ENCODE peak calls at places on chromosome 7, in six cellular contexts. X is H9, R is right lobe of liver, K is sigmoid colon, N is testis, Z is B cell. D is an unnamed sample.

GRCh38 chr7:73606801-73607691 is 17.3 kb downstream of the MLXIPL start:
- DNase-seq in X (peak; percentile 85), R (no peak), K (no peak), N (peak; percentile 70), Z (peak; percentile 83), D (peak; percentile 85)

GRCh38 chr7:153616808-153617207 is 435.4 kb upstream of the DPP6 start:
- DNase-seq in X (no peak), R (no peak), K (no peak), N (peak; percentile 81), Z (no peak), D (no peak)

GRCh38 chr7:114689391-114689790 is 232.5 kb upstream of the MDFIC start:
- DNase-seq in X (no peak), R (no peak), K (no peak), N (no peak), Z (no peak), D (no peak)

GRCh38 chr7:21305455-21306235 is 122.2 kb upstream of the SP4 start:
- DNase-seq in X (no peak), R (no peak), K (no peak), N (no peak), Z (no peak), D (no peak)

GRCh38 chr7:124671976-124672375 is 93.6 kb downstream of the GPR37 start:
- DNase-seq in X (no peak), R (no peak), K (no peak), N (no peak), Z (no peak), D (no peak)

GRCh38 chr7:47034180-47034579 is 547.7 kb downstream of the TNS3 start:
- DNase-seq in X (no peak), R (no peak), K (no peak), N (no peak), Z (no peak), D (no peak)

GRCh38 chr7:96076350-96076707 is 245.6 kb downstream of the SLC25A13 start:
- DNase-seq in X (no peak), R (no peak), K (no peak), N (no peak), Z (no peak), D (no peak)

GRCh38 chr7:41378156-41378555 is 324.7 kb downstream of the INHBA start:
- DNase-seq in X (no peak), R (no peak), K (no peak), N (no peak), Z (no peak), D (no peak)

GRCh38 chr7:26199301-26200112 is 1.0 kb downstream of the HNRNPA2B1 start:
- DNase-seq in X (no peak), R (peak; percentile 73), K (peak; percentile 89), N (peak; percentile 78), Z (peak; percentile 78), D (no peak)

GRCh38 chr7:98991141-98991540 is 112.8 kb downstream of the TRRAP start:
- DNase-seq in X (no peak), R (no peak), K (peak; percentile 48), N (no peak), Z (no peak), D (no peak)

GRCh38 chr7:98995111-98995510 is 116.8 kb downstream of the TRRAP start:
- DNase-seq in X (no peak), R (no peak), K (no peak), N (peak; percentile 12), Z (no peak), D (no peak)

GRCh38 chr7:98994046-98994944 is 116.0 kb downstream of the TRRAP start:
- DNase-seq in X (no peak), R (no peak), K (no peak), N (peak; percentile 13), Z (no peak), D (no peak)

GRCh38 chr7:98992076-98992475 is 113.7 kb downstream of the TRRAP start:
- DNase-seq in X (no peak), R (no peak), K (peak; percentile 9), N (no peak), Z (no peak), D (no peak)

DNA sequence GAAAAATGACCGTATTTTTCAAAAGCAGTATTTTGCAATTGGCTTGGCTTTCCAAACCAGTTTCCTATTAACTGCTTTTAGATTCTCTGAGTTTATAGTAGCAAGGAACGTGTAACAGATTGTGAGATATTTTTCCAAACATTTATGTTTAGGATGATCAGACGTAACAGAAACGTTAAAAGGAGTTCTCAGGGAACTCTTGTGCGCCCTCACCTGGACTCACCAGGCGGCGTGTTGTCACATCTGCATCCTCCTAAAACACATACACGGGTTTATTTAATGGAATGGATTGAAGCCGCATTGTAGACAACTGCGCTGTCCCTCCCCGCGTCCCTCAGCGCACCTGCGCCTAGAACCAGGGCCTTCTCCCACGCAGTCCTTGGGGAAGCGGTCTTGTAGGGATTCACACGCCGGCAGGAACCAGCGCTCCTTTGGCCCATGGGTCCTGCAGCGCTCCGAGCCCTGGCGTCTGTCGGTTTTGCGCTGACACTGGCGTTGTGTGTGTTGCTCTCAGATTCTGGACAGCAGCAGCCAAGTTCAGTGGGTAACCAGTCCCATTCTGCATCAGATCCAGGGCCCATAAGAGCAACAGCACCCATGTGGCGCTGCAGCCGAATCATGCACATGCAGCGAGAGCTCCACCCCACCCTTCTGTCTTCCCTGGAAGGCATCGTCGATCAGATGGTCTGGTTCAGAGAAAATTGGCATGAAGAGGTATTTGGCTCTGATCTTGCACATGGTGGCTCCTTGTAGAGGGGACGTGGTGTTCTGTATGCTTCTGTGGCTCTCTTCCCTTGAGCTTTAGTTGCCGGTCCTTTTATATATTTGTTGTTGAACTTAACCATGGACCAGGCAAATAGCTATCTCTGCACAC is 114.9 kb downstream of the TRRAP start:
- DNase-seq in X (no peak), R (no peak), K (peak; percentile 39), N (no peak), Z (no peak), D (no peak)
- TF ChIP-seq CTCF in X (peak; percentile 57), R (no peak), K (no peak), N (no peak), Z (no peak), D (peak; percentile 25)

DNA sequence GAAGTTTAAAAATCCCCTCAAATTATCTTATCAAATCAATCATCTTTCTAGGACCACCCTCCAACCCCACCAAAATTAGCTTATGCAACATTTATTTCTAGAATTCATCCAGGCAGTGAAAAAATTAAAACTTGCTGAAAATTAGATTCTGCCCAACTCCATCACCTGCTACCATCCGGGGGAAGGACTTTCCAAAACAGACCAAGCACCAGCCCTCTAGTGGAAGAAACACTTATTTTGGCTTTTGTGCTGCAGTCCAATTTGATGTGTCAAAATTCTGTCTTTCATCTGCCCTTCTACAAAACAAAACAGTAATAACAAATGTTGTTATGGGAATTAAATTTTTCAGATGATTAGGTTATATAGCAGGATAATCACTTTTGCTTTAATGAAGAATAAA is 35.1 kb downstream of the GCC1 start:
- DNase-seq in X (no peak), R (no peak), K (no peak), N (no peak), Z (no peak), D (no peak)
- TF ChIP-seq CTCF in X (peak; percentile 55), R (no peak), K (no peak), N (no peak), Z (no peak), D (peak; percentile 57)

GRCh38 chr7:34928560-34928959 is 108.7 kb downstream of the DPY19L1 start:
- DNase-seq in X (no peak), R (no peak), K (no peak), N (no peak), Z (no peak), D (no peak)

GRCh38 chr7:34928052-34928451 is 109.2 kb downstream of the DPY19L1 start:
- DNase-seq in X (peak; percentile 83), R (no peak), K (no peak), N (peak; percentile 92), Z (peak; percentile 7), D (no peak)

DNA sequence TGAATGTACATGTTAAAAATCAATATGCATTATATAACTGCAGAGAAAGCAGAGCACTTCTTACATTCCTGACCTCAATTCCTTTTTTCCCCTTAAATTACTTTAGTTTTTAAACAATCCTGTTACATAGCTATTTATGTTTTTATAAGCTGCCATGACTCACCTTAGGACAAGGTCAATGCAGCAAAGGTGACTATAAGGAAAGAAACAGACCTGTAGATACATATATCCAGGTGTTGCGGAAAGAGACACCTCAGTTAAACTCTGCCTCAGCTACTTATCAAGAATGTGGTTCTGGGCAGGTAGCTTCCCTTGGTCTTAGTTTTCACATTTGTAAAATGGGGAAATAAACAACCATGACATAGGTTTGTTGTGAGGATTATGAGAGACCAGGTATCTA is 105.5 kb downstream of the DPY19L1 start:
- DNase-seq in X (no peak), R (no peak), K (no peak), N (no peak), Z (no peak), D (no peak)
- TF ChIP-seq CTCF in X (no peak), R (no peak), K (no peak), N (no peak), Z (no peak), D (no peak)

GRCh38 chr7:157689269-157690057 is 352.7 kb downstream of the DNAJB6 start:
- DNase-seq in X (no peak), R (no peak), K (no peak), N (peak; percentile 13), Z (no peak), D (peak; percentile 64)
- TF ChIP-seq CTCF in X (no peak), R (no peak), K (no peak), N (no peak), Z (no peak), D (no peak)

GRCh38 chr7:71735961-71736556 is 604.1 kb downstream of the GALNT17 start:
- DNase-seq in X (peak; percentile 80), R (no peak), K (no peak), N (peak; percentile 91), Z (peak; percentile 50), D (peak; percentile 77)

GRCh38 chr7:71727347-71727746 is 595.4 kb downstream of the GALNT17 start:
- DNase-seq in X (no peak), R (no peak), K (no peak), N (no peak), Z (no peak), D (no peak)

DNA sequence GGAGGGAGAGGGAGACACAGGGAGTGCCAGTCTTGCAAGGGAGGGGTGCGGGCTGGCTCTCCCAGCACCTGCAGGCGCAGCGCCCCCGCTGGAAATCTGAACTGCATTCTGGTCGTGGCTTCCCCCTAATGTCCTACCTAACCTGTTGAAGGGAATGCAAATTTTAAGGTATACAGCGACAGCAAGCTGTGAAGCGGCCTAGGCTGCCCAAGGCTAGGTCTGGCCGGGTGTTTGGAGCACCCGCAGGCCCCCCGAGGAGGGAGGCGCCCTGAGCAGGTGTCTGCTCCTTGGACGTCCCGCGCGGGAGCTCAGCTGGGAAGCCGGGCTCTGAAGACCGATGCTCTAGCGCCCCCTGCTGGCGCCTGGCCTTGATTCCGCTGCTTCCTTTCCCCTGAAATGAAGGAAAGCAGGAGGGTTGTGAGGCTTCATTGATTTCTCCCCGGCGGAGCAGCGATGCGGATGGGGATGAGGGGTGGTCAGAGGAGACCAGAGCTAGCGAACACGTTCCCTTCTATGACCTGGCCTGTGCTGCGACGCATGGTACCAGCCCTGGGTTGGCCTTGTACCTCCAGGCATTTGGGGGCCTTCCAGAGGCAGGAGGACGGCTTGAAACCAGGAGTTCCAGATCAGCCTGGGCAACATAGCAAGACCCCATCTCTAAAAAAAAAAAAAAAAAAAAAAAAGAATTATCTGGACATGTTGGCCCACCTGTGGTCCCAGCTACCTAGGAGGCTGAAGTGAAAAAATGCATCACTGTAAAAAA is 601.3 kb downstream of the GALNT17 start:
- DNase-seq in X (peak; percentile 94), R (peak; percentile 84), K (peak; percentile 86), N (peak; percentile 95), Z (peak; percentile 64), D (peak; percentile 91)
- TF ChIP-seq CTCF in X (peak; percentile 99), R (peak; percentile 92), K (peak; percentile 82), N (peak; percentile 93), Z (peak; percentile 73), D (peak; percentile 99)

GRCh38 chr7:127409629-127410028 is 17.1 kb upstream of the ZNF800 start:
- DNase-seq in X (no peak), R (no peak), K (no peak), N (no peak), Z (no peak), D (no peak)
- TF ChIP-seq CTCF in X (peak; percentile 42), R (no peak), K (no peak), N (no peak), Z (no peak), D (no peak)

GRCh38 chr7:150405584-150406310 is 26.6 kb downstream of the ZNF775 start:
- DNase-seq in X (peak; percentile 64), R (no peak), K (no peak), N (peak; percentile 36), Z (no peak), D (no peak)
- TF ChIP-seq CTCF in X (no peak), R (no peak), K (no peak), N (no peak), Z (peak; percentile 3), D (no peak)

D was measured in type B pancreatic cell.